ENCODE peak calls at places on chromosomes 2 and 18, in five cellular contexts. Q is OCI-LY7, P is GM23248, R is PC-9, Y is neuronal stem cell. Z is an unnamed sample.

GRCh38 chr2:175170679-175171304 is 2.8 kb upstream of the ATF2 start:
- DNase-seq in Q (no peak), P (no peak), R (no peak), Y (no peak), Z (no peak)

GRCh38 chr2:503288-503999 is 173.8 kb downstream of the TMEM18 start:
- DNase-seq in Q (no peak), P (no peak), R (no peak), Y (no peak), Z (no peak)

GRCh38 chr2:55268288-55268906 is 634 bp downstream of the MTIF2 start:
- DNase-seq in Q (peak), P (no peak), R (no peak), Y (no peak), Z (no peak)

GRCh38 chr2:36492216-36492945 is 105.6 kb downstream of the FEZ2 start:
- DNase-seq in Q (no peak), P (no peak), R (no peak), Y (no peak), Z (no peak)

GRCh38 chr2:237194906-237195305 is 109.2 kb downstream of the COPS8 start:
- DNase-seq in Q (no peak), P (no peak), R (no peak), Y (no peak), Z (no peak)

GRCh38 chr18:62521588-62521987 is 1.2 kb upstream of the ZCCHC2 start:
- DNase-seq in Q (no peak), P (no peak), R (no peak), Y (no peak), Z (peak)

GRCh38 chr2:106020032-106020431 is 174.1 kb downstream of the UXS1 start:
- DNase-seq in Q (no peak), P (no peak), R (no peak), Y (no peak), Z (no peak)

GRCh38 chr2:122523143-122523542 is 767.7 kb downstream of the TSN start:
- DNase-seq in Q (no peak), P (no peak), R (no peak), Y (no peak), Z (no peak)

GRCh38 chr18:46260016-46260878 is 156.1 kb downstream of the HAUS1 start:
- DNase-seq in Q (no peak), P (peak), R (no peak), Y (no peak), Z (no peak)

GRCh38 chr18:9902832-9903231 is 11.0 kb upstream of the VAPA start:
- DNase-seq in Q (no peak), P (peak), R (no peak), Y (no peak), Z (no peak)

GRCh38 chr2:101850450-101850849 is 141.3 kb upstream of the IL1R2 start:
- DNase-seq in Q (no peak), P (no peak), R (no peak), Y (no peak), Z (no peak)

GRCh38 chr2:38376346-38376682 is 759 bp downstream of the ATL2 start:
- DNase-seq in Q (peak), P (peak), R (peak), Y (peak), Z (peak)

GRCh38 chr2:135745545-135745944 is 3.9 kb downstream of the UBXN4 start:
- DNase-seq in Q (no peak), P (peak), R (no peak), Y (no peak), Z (peak)

GRCh38 chr2:168155036-168155435 is 92.4 kb downstream of the STK39 start:
- DNase-seq in Q (no peak), P (no peak), R (no peak), Y (no peak), Z (no peak)

GRCh38 chr2:55985406-55985805 is 61.8 kb upstream of the EFEMP1 start:
- DNase-seq in Q (peak), P (no peak), R (no peak), Y (no peak), Z (no peak)

GRCh38 chr2:46067501-46068292 is 229.5 kb upstream of the EPAS1 start:
- DNase-seq in Q (no peak), P (peak), R (peak), Y (no peak), Z (peak)

GRCh38 chr2:198219292-198219691 is 414.9 kb downstream of the PLCL1 start:
- DNase-seq in Q (no peak), P (no peak), R (no peak), Y (no peak), Z (no peak)
- H3K4me2 ChIP-seq in Q (no peak), P (no peak), R (no peak), Y (no peak), Z (no peak)

GRCh38 chr18:50631831-50632285 is 72.0 kb downstream of the MAPK4 start:
- DNase-seq in Q (no peak), P (no peak), R (no peak), Y (no peak), Z (no peak)
- H3K4me2 ChIP-seq in Q (no peak), P (no peak), R (no peak), Y (no peak), Z (no peak)

GRCh38 chr2:186841940-186842339 is 7.0 kb downstream of the ZSWIM2 start:
- DNase-seq in Q (no peak), P (peak), R (no peak), Y (no peak), Z (no peak)
- H3K4me2 ChIP-seq in Q (no peak), P (peak), R (no peak), Y (no peak), Z (peak)

GRCh38 chr2:86788172-86788571 is 2.5 kb downstream of the CD8A start:
- DNase-seq in Q (no peak), P (no peak), R (no peak), Y (no peak), Z (no peak)

GRCh38 chr2:86788881-86789686 is 1.6 kb downstream of the CD8A start:
- DNase-seq in Q (no peak), P (peak), R (no peak), Y (no peak), Z (peak)

GRCh38 chr2:86790134-86790827 is 432 bp downstream of the CD8A start:
- DNase-seq in Q (no peak), P (peak), R (no peak), Y (no peak), Z (peak)

GRCh38 chr2:86790828-86791561 is at the start of gene CD8A:
- DNase-seq in Q (no peak), P (peak), R (no peak), Y (no peak), Z (peak)

GRCh38 chr2:86789687-86790133 is 1.0 kb downstream of the CD8A start:
- DNase-seq in Q (no peak), P (no peak), R (no peak), Y (no peak), Z (peak)
- H3K4me2 ChIP-seq in Q (no peak), P (no peak), R (no peak), Y (peak), Z (no peak)

GRCh38 chr2:19126281-19126680 is 232.1 kb downstream of the OSR1 start:
- DNase-seq in Q (no peak), P (no peak), R (no peak), Y (no peak), Z (no peak)

GRCh38 chr2:19125876-19126275 is 232.5 kb downstream of the OSR1 start:
- DNase-seq in Q (no peak), P (no peak), R (no peak), Y (no peak), Z (no peak)

GRCh38 chr2:19123556-19123955 is 234.9 kb downstream of the OSR1 start:
- DNase-seq in Q (no peak), P (no peak), R (no peak), Y (no peak), Z (no peak)

GRCh38 chr2:19122220-19122619 is 236.2 kb downstream of the OSR1 start:
- DNase-seq in Q (no peak), P (no peak), R (no peak), Y (no peak), Z (no peak)

GRCh38 chr2:19124135-19124534 is 234.3 kb downstream of the OSR1 start:
- DNase-seq in Q (no peak), P (peak), R (peak), Y (no peak), Z (peak)
- H3K4me2 ChIP-seq in Q (no peak), P (peak), R (no peak), Y (no peak), Z (peak)

DNA sequence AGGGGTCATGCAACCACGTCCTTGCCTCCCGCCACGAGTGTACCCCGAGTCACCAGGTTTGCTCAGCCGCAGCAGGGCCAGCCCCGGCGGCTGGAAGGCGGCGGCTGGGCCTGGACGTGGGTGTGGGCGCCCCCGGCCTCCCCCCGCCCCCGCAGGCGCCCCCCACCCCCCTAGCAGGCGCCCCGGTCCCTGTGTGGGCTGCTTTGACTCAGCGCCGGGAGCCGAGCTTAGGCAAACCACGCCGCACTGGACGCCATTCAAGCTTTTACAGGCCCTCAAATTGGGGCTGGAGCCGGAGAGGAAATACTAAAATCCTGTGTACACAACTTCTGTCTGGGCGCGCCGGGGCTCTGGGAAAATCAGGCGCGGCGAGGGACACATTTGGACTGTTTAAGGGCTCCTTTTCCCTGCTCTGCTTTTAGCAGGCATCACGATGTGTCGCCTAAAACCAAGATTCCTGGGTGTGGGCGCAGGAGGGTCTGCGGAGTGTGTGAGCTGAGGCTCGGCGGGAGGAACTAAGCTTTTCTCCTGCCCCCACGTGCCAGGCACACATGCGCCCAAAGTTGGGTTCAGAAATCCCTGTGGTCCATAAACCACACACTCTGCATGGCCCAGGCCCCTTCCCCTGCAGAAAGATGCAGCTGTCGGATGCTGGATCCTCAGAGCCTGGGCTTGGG is 57.5 kb downstream of the ATOH8 start:
- DNase-seq in Q (no peak), P (peak), R (no peak), Y (no peak), Z (peak)
- H3K4me2 ChIP-seq in Q (no peak), P (peak), R (no peak), Y (no peak), Z (peak)

DNA sequence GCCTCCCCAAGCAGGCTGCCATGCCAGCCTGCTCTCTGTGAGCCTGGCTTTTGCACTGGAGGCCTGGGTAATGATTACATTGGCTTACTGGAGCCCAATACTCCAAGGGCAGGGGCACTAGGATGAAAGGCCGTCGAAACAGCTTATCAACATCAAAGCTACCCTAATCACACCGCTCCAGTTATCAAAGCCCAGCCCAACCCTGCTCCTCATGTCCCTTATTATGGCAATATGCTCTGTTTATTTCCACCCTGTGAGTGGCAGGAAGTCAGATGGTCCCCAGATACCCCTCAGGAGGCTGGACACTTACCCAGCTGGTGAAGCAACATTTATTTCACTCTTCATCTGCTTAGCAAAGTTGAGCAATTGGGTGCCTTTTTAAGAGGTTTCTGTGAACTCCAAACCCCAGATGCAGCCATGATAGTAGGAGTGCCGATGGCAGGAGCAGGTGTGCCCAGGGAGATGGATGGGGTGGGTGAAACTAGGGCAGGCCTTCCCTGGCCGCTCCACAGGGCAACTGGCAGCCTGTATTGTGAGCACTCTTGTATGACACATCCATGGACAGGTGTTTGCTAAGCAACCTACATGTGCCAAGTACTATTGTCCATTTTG is 97.2 kb upstream of the ITGA6 start:
- DNase-seq in Q (no peak), P (no peak), R (no peak), Y (no peak), Z (no peak)
- H3K4me2 ChIP-seq in Q (no peak), P (no peak), R (no peak), Y (no peak), Z (no peak)

DNA sequence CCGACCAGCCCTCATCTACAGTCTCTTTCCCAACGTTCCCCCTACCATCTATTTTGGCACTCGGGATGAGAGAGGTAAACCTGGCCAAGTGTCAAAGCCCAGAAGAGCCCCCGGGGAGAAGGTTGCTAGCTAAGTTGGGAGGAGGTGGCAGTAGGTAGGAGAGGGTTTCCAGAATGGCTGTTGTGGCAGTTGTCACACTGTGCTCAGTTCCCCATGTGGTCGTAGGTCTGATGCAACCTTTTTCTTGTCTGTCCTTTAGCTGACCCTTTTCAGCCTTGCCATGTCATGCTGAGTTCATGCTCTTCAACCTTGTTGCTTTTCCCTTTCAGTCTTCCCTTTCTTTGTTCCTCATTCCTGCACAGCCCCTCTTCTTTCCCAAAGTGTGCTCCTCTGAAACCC is 34.5 kb downstream of the TTLL4 start:
- DNase-seq in Q (no peak), P (no peak), R (peak), Y (no peak), Z (no peak)
- H3K4me2 ChIP-seq in Q (no peak), P (no peak), R (no peak), Y (no peak), Z (no peak)

Z was measured in osteoblast.